ENCODE peak calls at places on chromosomes 2 and 18, in four cellular contexts. One of them, this sample, is unnamed.

GRCh38 chr2:82275599-82275998 is 1971.0 kb upstream of the LRRTM1 start:
- DNase-seq in hepatocyte: no peak
- DNase-seq in GM23248: no peak
- DNase-seq in HCT116: no peak
- DNase-seq in this sample: peak

GRCh38 chr2:191970867-191971266 is 124.0 kb upstream of the CAVIN2 start:
- DNase-seq in hepatocyte: no peak
- DNase-seq in GM23248: no peak
- DNase-seq in HCT116: no peak
- DNase-seq in this sample: no peak

GRCh38 chr2:218075975-218076811 is 7.1 kb downstream of the RUFY4 start:
- DNase-seq in HCT116: no peak
- DNase-seq in hepatocyte: no peak
- DNase-seq in GM23248: no peak
- DNase-seq in this sample: no peak

GRCh38 chr18:57621252-57621607 is 406 bp downstream of the NARS1 start:
- DNase-seq in GM23248: peak
- DNase-seq in hepatocyte: no peak
- DNase-seq in HCT116: no peak
- DNase-seq in this sample: peak

GRCh38 chr2:227471924-227472264 is at the start of gene AGFG1:
- DNase-seq in hepatocyte: peak
- DNase-seq in GM23248: peak
- DNase-seq in HCT116: peak
- DNase-seq in this sample: peak

GRCh38 chr18:58228762-58229161 is 184.7 kb downstream of the NEDD4L start:
- DNase-seq in hepatocyte: no peak
- DNase-seq in HCT116: no peak
- DNase-seq in GM23248: no peak
- DNase-seq in this sample: no peak

GRCh38 chr18:5530623-5531022 is 13.2 kb downstream of the EPB41L3 start:
- DNase-seq in hepatocyte: no peak
- DNase-seq in HCT116: no peak
- DNase-seq in GM23248: no peak
- DNase-seq in this sample: no peak

GRCh38 chr2:240111253-240111652 is 24.9 kb downstream of the COPS9 start:
- DNase-seq in HCT116: no peak
- DNase-seq in GM23248: peak
- DNase-seq in hepatocyte: peak
- DNase-seq in this sample: no peak

GRCh38 chr18:62610509-62611394 is 87.9 kb downstream of the ZCCHC2 start:
- DNase-seq in GM23248: no peak
- DNase-seq in HCT116: no peak
- DNase-seq in hepatocyte: no peak
- DNase-seq in this sample: no peak

GRCh38 chr2:187210726-187211125 is 237.3 kb downstream of the CALCRL start:
- DNase-seq in HCT116: no peak
- DNase-seq in GM23248: no peak
- DNase-seq in hepatocyte: peak
- DNase-seq in this sample: no peak

GRCh38 chr2:78646965-78647364 is 378.5 kb upstream of the REG3G start:
- DNase-seq in HCT116: no peak
- DNase-seq in hepatocyte: no peak
- DNase-seq in GM23248: no peak
- DNase-seq in this sample: no peak

GRCh38 chr2:188291142-188291616 is 495 bp upstream of the GULP1 start:
- DNase-seq in HCT116: no peak
- DNase-seq in hepatocyte: peak
- DNase-seq in GM23248: peak
- DNase-seq in this sample: peak

GRCh38 chr2:65901809-65902208 is 469.4 kb upstream of the SPRED2 start:
- DNase-seq in GM23248: no peak
- DNase-seq in hepatocyte: no peak
- DNase-seq in HCT116: no peak
- DNase-seq in this sample: no peak

GRCh38 chr18:34911081-34911480 is 130.1 kb upstream of the MAPRE2 start:
- DNase-seq in hepatocyte: no peak
- DNase-seq in GM23248: no peak
- DNase-seq in HCT116: no peak
- DNase-seq in this sample: no peak

GRCh38 chr18:75235891-75236290 is 25.3 kb downstream of the TSHZ1 start:
- DNase-seq in HCT116: no peak
- DNase-seq in hepatocyte: no peak
- DNase-seq in GM23248: no peak
- DNase-seq in this sample: no peak

GRCh38 chr2:238897122-238897880 is 49.4 kb downstream of the TWIST2 start:
- DNase-seq in GM23248: peak
- DNase-seq in HCT116: no peak
- DNase-seq in hepatocyte: no peak
- DNase-seq in this sample: no peak

GRCh38 chr18:67265464-67266245 is 250.9 kb downstream of the DSEL start:
- DNase-seq in HCT116: no peak
- DNase-seq in hepatocyte: peak
- DNase-seq in GM23248: peak
- DNase-seq in this sample: peak

GRCh38 chr2:14634885-14635871 is 2.7 kb downstream of the LRATD1 start:
- DNase-seq in GM23248: peak
- DNase-seq in HCT116: no peak
- DNase-seq in hepatocyte: peak
- DNase-seq in this sample: peak

GRCh38 chr2:99881901-99882591 is 260.3 kb downstream of the AFF3 start:
- DNase-seq in GM23248: peak
- DNase-seq in hepatocyte: peak
- DNase-seq in HCT116: no peak
- DNase-seq in this sample: peak

GRCh38 chr2:152718909-152719645 is 657 bp downstream of the ARL6IP6 start:
- DNase-seq in GM23248: peak
- DNase-seq in hepatocyte: peak
- DNase-seq in HCT116: peak
- DNase-seq in this sample: peak

GRCh38 chr2:75565523-75566449 is 5.0 kb upstream of the EVA1A start:
- DNase-seq in hepatocyte: no peak
- DNase-seq in GM23248: peak
- DNase-seq in HCT116: no peak
- DNase-seq in this sample: no peak

GRCh38 chr2:96945011-96945410 is 41.4 kb downstream of the FAM178B start:
- DNase-seq in GM23248: no peak
- DNase-seq in HCT116: no peak
- DNase-seq in hepatocyte: no peak
- DNase-seq in this sample: no peak

GRCh38 chr18:63869374-63869773 is 18.1 kb upstream of the SERPINB2 start:
- DNase-seq in HCT116: no peak
- DNase-seq in hepatocyte: no peak
- DNase-seq in GM23248: peak
- DNase-seq in this sample: no peak

GRCh38 chr2:105607920-105608504 is 136.7 kb upstream of the NCK2 start:
- DNase-seq in GM23248: no peak
- DNase-seq in hepatocyte: no peak
- DNase-seq in HCT116: no peak
- DNase-seq in this sample: no peak

GRCh38 chr18:10040287-10041011 is 126.6 kb downstream of the VAPA start:
- DNase-seq in GM23248: no peak
- DNase-seq in HCT116: no peak
- DNase-seq in hepatocyte: peak
- DNase-seq in this sample: no peak

GRCh38 chr2:122205637-122206036 is 450.2 kb downstream of the TSN start:
- DNase-seq in hepatocyte: no peak
- DNase-seq in GM23248: no peak
- DNase-seq in HCT116: no peak
- DNase-seq in this sample: no peak

GRCh38 chr2:201984800-201985525 is 48.7 kb upstream of the FZD7 start:
- DNase-seq in hepatocyte: no peak
- DNase-seq in GM23248: no peak
- DNase-seq in HCT116: no peak
- DNase-seq in this sample: no peak

GRCh38 chr18:40469851-40470250 is 1485.2 kb upstream of the PIK3C3 start:
- DNase-seq in GM23248: no peak
- DNase-seq in HCT116: no peak
- DNase-seq in hepatocyte: no peak
- DNase-seq in this sample: no peak

GRCh38 chr2:43133708-43134570 is 92.5 kb downstream of the ZFP36L2 start:
- DNase-seq in HCT116: no peak
- DNase-seq in hepatocyte: no peak
- DNase-seq in GM23248: no peak
- DNase-seq in this sample: no peak

DNA sequence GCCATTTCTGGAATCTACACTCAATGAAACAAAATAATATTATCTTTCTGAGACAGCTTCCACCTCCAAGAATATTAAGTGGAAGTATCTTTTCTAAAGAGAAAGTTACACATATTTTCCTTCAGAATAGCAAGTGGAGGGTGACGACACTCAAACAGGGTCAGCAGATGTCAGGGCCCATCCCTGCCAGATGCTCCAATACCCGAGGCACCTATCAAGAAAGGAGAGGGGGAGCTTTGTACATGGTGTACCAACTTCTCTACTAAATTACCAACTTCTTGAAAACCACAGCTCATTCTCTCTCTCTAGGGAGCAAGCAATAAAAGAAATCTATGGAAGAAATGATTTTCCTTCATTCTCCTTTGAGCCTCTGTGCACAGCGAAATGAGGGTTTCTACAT is 882.6 kb upstream of the CHAC2 start:
- DNase-seq in GM23248: no peak
- DNase-seq in HCT116: no peak
- DNase-seq in hepatocyte: no peak
- DNase-seq in this sample: no peak
- TF ChIP-seq EZH2phosphoT487 in GM23248: no peak
- TF ChIP-seq EZH2phosphoT487 in HCT116: no peak
- TF ChIP-seq EZH2phosphoT487 in hepatocyte: no peak
- TF ChIP-seq EZH2phosphoT487 in this sample: no peak

DNA sequence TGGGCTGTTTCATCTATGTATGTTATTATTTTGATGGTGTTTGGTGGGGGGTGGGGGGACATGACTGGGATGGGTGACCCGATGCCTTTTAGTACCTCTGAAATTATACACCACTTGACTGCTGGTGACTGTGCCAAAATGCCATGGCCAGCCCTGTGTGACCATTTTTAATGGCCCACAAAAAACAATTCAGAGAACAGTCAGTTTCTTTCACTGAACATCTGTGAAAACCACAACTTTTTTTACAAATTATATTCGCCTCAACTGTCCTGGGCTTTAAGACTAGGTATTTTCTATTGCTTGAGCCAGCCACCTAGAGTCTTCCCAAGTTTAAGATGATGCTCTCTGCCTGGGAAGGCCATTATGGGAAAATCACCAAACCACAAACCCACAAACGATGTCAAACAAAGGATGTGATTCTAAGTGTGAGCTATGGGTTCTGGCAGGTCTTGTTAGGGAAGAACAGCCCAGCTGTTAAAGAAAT is 33.9 kb downstream of the FN1 start:
- DNase-seq in HCT116: no peak
- DNase-seq in GM23248: peak
- DNase-seq in hepatocyte: no peak
- DNase-seq in this sample: peak
- TF ChIP-seq EZH2phosphoT487 in HCT116: no peak
- TF ChIP-seq EZH2phosphoT487 in GM23248: no peak
- TF ChIP-seq EZH2phosphoT487 in hepatocyte: no peak
- TF ChIP-seq EZH2phosphoT487 in this sample: no peak

DNA sequence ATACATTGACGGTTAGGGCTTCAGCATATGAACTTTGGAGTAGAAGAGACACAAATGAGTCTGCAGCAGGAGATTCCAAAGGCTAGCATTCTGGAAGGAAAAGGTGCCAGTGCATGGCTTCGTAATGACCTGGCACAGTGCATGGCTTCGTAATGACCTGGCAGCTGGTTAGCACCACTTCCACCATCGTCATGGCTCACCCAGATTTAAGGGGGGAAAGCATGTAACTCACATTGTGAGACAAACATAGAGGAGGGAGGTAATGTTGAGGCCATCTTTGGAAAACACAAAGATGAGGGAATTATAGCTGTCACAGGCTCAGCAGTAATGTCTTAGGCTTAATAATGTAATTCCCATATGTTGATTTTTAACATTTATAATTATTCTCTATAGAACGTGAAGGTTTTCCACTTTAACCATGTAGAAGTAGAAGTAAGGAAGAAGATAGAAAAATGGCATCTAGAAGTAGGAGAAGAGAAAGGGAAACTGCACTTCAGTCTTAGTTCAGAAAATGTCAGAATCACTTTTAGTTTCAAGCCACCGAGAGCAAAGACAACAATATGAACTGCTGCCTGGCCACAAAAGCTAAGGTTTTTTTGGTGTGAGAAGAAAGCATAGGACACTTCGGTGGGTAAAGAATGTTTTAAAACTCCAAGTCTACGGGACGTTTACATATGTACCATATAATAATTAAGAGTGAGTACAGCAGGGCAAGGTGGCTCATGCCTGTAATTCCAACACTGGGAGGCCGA is 6.8 kb upstream of the STK25 start:
- DNase-seq in GM23248: peak
- DNase-seq in HCT116: no peak
- DNase-seq in hepatocyte: no peak
- DNase-seq in this sample: no peak
- TF ChIP-seq EZH2phosphoT487 in GM23248: no peak
- TF ChIP-seq EZH2phosphoT487 in HCT116: no peak
- TF ChIP-seq EZH2phosphoT487 in hepatocyte: no peak
- TF ChIP-seq EZH2phosphoT487 in this sample: no peak

GRCh38 chr2:103284750-103285149 is 522.9 kb downstream of the TMEM182 start:
- DNase-seq in GM23248: no peak
- DNase-seq in HCT116: no peak
- DNase-seq in hepatocyte: no peak
- DNase-seq in this sample: no peak

GRCh38 chr2:103292570-103293265 is 530.9 kb downstream of the TMEM182 start:
- DNase-seq in hepatocyte: no peak
- DNase-seq in GM23248: no peak
- DNase-seq in HCT116: no peak
- DNase-seq in this sample: no peak

GRCh38 chr2:103293266-103293583 is 531.4 kb downstream of the TMEM182 start:
- DNase-seq in hepatocyte: no peak
- DNase-seq in GM23248: no peak
- DNase-seq in HCT116: no peak
- DNase-seq in this sample: no peak

GRCh38 chr2:103285354-103285753 is 523.5 kb downstream of the TMEM182 start:
- DNase-seq in hepatocyte: no peak
- DNase-seq in GM23248: no peak
- DNase-seq in HCT116: no peak
- DNase-seq in this sample: no peak

GRCh38 chr2:103289101-103289725 is 527.4 kb downstream of the TMEM182 start:
- DNase-seq in hepatocyte: no peak
- DNase-seq in HCT116: no peak
- DNase-seq in GM23248: no peak
- DNase-seq in this sample: peak
- TF ChIP-seq EZH2phosphoT487 in hepatocyte: no peak
- TF ChIP-seq EZH2phosphoT487 in HCT116: no peak
- TF ChIP-seq EZH2phosphoT487 in GM23248: no peak
- TF ChIP-seq EZH2phosphoT487 in this sample: no peak

This sample was measured in PC-3.